ENCODE peak calls at places on chromosomes 11 and 22, in eight cellular contexts. One of them, this sample, is unnamed.

GRCh38 chr11:111402411-111402810 is 23.3 kb upstream of the POU2AF1 start:
- DNase-seq in mammary epithelial cell: no peak
- DNase-seq in RWPE1: no peak
- DNase-seq in GM06990: no peak
- DNase-seq in neural crest cell: no peak
- DNase-seq in foreskin keratinocyte: no peak
- DNase-seq in endodermal cell: no peak
- DNase-seq in WTC11: no peak
- DNase-seq in this sample: no peak

GRCh38 chr22:47386812-47387510 is 624.5 kb downstream of the TBC1D22A start:
- DNase-seq in foreskin keratinocyte: no peak
- DNase-seq in neural crest cell: no peak
- DNase-seq in endodermal cell: no peak
- DNase-seq in GM06990: no peak
- DNase-seq in RWPE1: no peak
- DNase-seq in WTC11: no peak
- DNase-seq in mammary epithelial cell: no peak
- DNase-seq in this sample: peak

GRCh38 chr22:37079158-37079557 is 27.6 kb downstream of the KCTD17 start:
- DNase-seq in endodermal cell: no peak
- DNase-seq in GM06990: no peak
- DNase-seq in RWPE1: no peak
- DNase-seq in foreskin keratinocyte: no peak
- DNase-seq in neural crest cell: no peak
- DNase-seq in WTC11: no peak
- DNase-seq in mammary epithelial cell: no peak
- DNase-seq in this sample: no peak

GRCh38 chr11:89182773-89183172 is 5.1 kb downstream of the TYR start:
- DNase-seq in endodermal cell: no peak
- DNase-seq in mammary epithelial cell: no peak
- DNase-seq in WTC11: no peak
- DNase-seq in RWPE1: no peak
- DNase-seq in foreskin keratinocyte: no peak
- DNase-seq in GM06990: no peak
- DNase-seq in neural crest cell: no peak
- DNase-seq in this sample: no peak

GRCh38 chr22:29152045-29152380 is 53.7 kb upstream of the EMID1 start:
- DNase-seq in endodermal cell: peak
- DNase-seq in foreskin keratinocyte: no peak
- DNase-seq in RWPE1: no peak
- DNase-seq in mammary epithelial cell: no peak
- DNase-seq in GM06990: no peak
- DNase-seq in neural crest cell: no peak
- DNase-seq in WTC11: peak
- DNase-seq in this sample: no peak

GRCh38 chr11:62073061-62073460 is 50.8 kb upstream of the INCENP start:
- DNase-seq in RWPE1: no peak
- DNase-seq in neural crest cell: no peak
- DNase-seq in endodermal cell: no peak
- DNase-seq in WTC11: no peak
- DNase-seq in foreskin keratinocyte: no peak
- DNase-seq in GM06990: no peak
- DNase-seq in mammary epithelial cell: no peak
- DNase-seq in this sample: no peak

GRCh38 chr11:78607691-78608090 is 33.0 kb upstream of the NARS2 start:
- DNase-seq in RWPE1: no peak
- DNase-seq in neural crest cell: no peak
- DNase-seq in foreskin keratinocyte: no peak
- DNase-seq in endodermal cell: no peak
- DNase-seq in WTC11: no peak
- DNase-seq in mammary epithelial cell: no peak
- DNase-seq in GM06990: no peak
- DNase-seq in this sample: no peak

GRCh38 chr11:133895551-133895950 is 50.2 kb upstream of the SPATA19 start:
- DNase-seq in mammary epithelial cell: no peak
- DNase-seq in neural crest cell: no peak
- DNase-seq in foreskin keratinocyte: no peak
- DNase-seq in WTC11: no peak
- DNase-seq in endodermal cell: peak
- DNase-seq in RWPE1: no peak
- DNase-seq in GM06990: no peak
- DNase-seq in this sample: no peak

GRCh38 chr11:102007567-102008437 is 39.4 kb upstream of the CFAP300 start:
- DNase-seq in foreskin keratinocyte: peak
- DNase-seq in endodermal cell: peak
- DNase-seq in RWPE1: peak
- DNase-seq in neural crest cell: no peak
- DNase-seq in WTC11: no peak
- DNase-seq in GM06990: peak
- DNase-seq in mammary epithelial cell: peak
- DNase-seq in this sample: no peak

GRCh38 chr11:115464269-115464668 is 39.9 kb downstream of the CADM1 start:
- DNase-seq in GM06990: no peak
- DNase-seq in neural crest cell: no peak
- DNase-seq in mammary epithelial cell: no peak
- DNase-seq in endodermal cell: no peak
- DNase-seq in RWPE1: no peak
- DNase-seq in foreskin keratinocyte: no peak
- DNase-seq in WTC11: no peak
- DNase-seq in this sample: no peak

GRCh38 chr11:118005224-118006152 is 19.3 kb downstream of the IL10RA start:
- DNase-seq in GM06990: no peak
- DNase-seq in foreskin keratinocyte: no peak
- DNase-seq in WTC11: no peak
- DNase-seq in RWPE1: no peak
- DNase-seq in mammary epithelial cell: no peak
- DNase-seq in neural crest cell: no peak
- DNase-seq in endodermal cell: no peak
- DNase-seq in this sample: no peak

GRCh38 chr11:7457211-7457610 is 28.1 kb upstream of the OLFML1 start:
- DNase-seq in GM06990: no peak
- DNase-seq in RWPE1: peak
- DNase-seq in mammary epithelial cell: peak
- DNase-seq in WTC11: no peak
- DNase-seq in foreskin keratinocyte: peak
- DNase-seq in endodermal cell: no peak
- DNase-seq in neural crest cell: no peak
- DNase-seq in this sample: no peak

GRCh38 chr11:16805942-16806341 is 67.5 kb downstream of the C11orf58 start:
- DNase-seq in foreskin keratinocyte: no peak
- DNase-seq in GM06990: no peak
- DNase-seq in WTC11: no peak
- DNase-seq in RWPE1: no peak
- DNase-seq in mammary epithelial cell: no peak
- DNase-seq in neural crest cell: no peak
- DNase-seq in endodermal cell: no peak
- DNase-seq in this sample: no peak

GRCh38 chr22:19265779-19266178 is 25.7 kb downstream of the CLTCL1 start:
- DNase-seq in WTC11: no peak
- DNase-seq in RWPE1: no peak
- DNase-seq in foreskin keratinocyte: no peak
- DNase-seq in mammary epithelial cell: no peak
- DNase-seq in GM06990: no peak
- DNase-seq in neural crest cell: no peak
- DNase-seq in endodermal cell: no peak
- DNase-seq in this sample: no peak

DNA sequence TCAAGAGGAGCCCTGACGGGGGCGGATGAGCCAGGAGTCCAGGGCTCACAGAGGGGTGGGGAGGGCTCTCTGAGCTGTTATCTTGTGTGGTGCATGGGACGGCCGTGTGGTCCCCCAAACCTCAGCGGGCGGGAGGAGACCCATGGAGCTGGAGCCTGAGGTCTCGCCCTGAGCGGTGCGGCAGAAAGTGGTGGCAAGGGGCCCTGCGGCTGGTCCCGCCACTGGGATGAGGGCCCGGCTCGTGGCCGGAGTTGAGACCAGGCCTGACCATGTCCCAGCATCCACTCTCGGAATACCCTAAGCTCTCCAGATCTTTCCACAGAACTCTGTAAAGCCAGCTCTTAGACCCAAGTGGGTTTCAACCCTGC is 22.6 kb upstream of the TTLL12 start:
- DNase-seq in neural crest cell: no peak
- DNase-seq in foreskin keratinocyte: no peak
- DNase-seq in RWPE1: no peak
- DNase-seq in WTC11: no peak
- DNase-seq in endodermal cell: no peak
- DNase-seq in GM06990: no peak
- DNase-seq in mammary epithelial cell: no peak
- DNase-seq in this sample: no peak
- TF ChIP-seq CTCF in neural crest cell: no peak
- TF ChIP-seq CTCF in foreskin keratinocyte: no peak
- TF ChIP-seq CTCF in RWPE1: no peak
- TF ChIP-seq CTCF in WTC11: no peak
- TF ChIP-seq CTCF in endodermal cell: no peak
- TF ChIP-seq CTCF in GM06990: no peak
- TF ChIP-seq CTCF in mammary epithelial cell: no peak
- TF ChIP-seq CTCF in this sample: no peak

DNA sequence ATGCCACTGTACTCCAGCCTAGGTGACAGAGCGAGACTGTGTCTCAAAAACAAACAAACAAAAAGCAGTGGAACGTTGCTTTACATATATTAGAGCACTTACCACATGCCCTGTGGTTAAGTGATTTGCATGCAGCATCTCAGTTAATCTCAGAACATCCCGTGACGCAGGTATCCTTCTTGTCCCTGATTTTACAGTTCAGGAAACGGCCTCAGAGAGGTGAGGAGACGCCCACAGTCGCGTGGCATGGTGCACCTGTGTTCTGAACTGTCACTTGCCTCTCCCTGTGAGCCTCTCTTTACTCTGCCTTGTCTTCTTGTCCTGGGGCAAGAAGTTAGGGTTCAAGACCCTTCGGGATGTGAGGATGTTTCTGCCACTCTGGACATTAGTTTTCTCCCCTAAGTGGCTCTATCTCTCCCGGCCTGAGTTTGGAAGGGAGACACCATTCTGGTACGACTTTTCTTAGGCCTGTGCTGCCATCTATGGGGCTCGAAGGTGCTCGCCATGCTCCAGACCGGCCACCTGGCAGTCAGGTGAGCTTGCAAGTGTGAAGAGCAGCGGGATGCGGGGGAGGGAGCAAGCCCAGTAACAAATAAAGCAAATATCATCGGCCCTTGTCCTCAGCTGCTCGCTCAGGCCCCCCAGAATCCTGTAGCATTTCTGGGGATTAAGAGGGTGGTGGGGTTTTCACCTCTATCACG is 25.6 kb downstream of the YWHAH start:
- DNase-seq in RWPE1: peak
- DNase-seq in foreskin keratinocyte: peak
- DNase-seq in GM06990: peak
- DNase-seq in endodermal cell: peak
- DNase-seq in mammary epithelial cell: peak
- DNase-seq in neural crest cell: peak
- DNase-seq in WTC11: peak
- DNase-seq in this sample: no peak
- TF ChIP-seq CTCF in RWPE1: no peak
- TF ChIP-seq CTCF in foreskin keratinocyte: peak
- TF ChIP-seq CTCF in GM06990: peak
- TF ChIP-seq CTCF in endodermal cell: peak
- TF ChIP-seq CTCF in mammary epithelial cell: peak
- TF ChIP-seq CTCF in neural crest cell: peak
- TF ChIP-seq CTCF in WTC11: no peak
- TF ChIP-seq CTCF in this sample: no peak

GRCh38 chr11:57700425-57700824 is 11.6 kb downstream of the MED19 start:
- DNase-seq in WTC11: no peak
- DNase-seq in RWPE1: no peak
- DNase-seq in endodermal cell: no peak
- DNase-seq in neural crest cell: no peak
- DNase-seq in GM06990: no peak
- DNase-seq in foreskin keratinocyte: no peak
- DNase-seq in mammary epithelial cell: no peak
- DNase-seq in this sample: no peak
- TF ChIP-seq CTCF in WTC11: no peak
- TF ChIP-seq CTCF in RWPE1: no peak
- TF ChIP-seq CTCF in endodermal cell: peak
- TF ChIP-seq CTCF in neural crest cell: no peak
- TF ChIP-seq CTCF in GM06990: no peak
- TF ChIP-seq CTCF in foreskin keratinocyte: peak
- TF ChIP-seq CTCF in mammary epithelial cell: no peak
- TF ChIP-seq CTCF in this sample: no peak

GRCh38 chr11:70473873-70474690 is 75.8 kb downstream of the CTTN start:
- DNase-seq in neural crest cell: no peak
- DNase-seq in WTC11: no peak
- DNase-seq in foreskin keratinocyte: no peak
- DNase-seq in endodermal cell: no peak
- DNase-seq in GM06990: no peak
- DNase-seq in mammary epithelial cell: no peak
- DNase-seq in RWPE1: no peak
- DNase-seq in this sample: no peak
- TF ChIP-seq CTCF in neural crest cell: no peak
- TF ChIP-seq CTCF in WTC11: no peak
- TF ChIP-seq CTCF in foreskin keratinocyte: no peak
- TF ChIP-seq CTCF in endodermal cell: no peak
- TF ChIP-seq CTCF in GM06990: no peak
- TF ChIP-seq CTCF in mammary epithelial cell: no peak
- TF ChIP-seq CTCF in RWPE1: no peak
- TF ChIP-seq CTCF in this sample: no peak

GRCh38 chr11:63671322-63672155 is at the start of gene ATL3:
- DNase-seq in WTC11: peak
- DNase-seq in endodermal cell: peak
- DNase-seq in mammary epithelial cell: peak
- DNase-seq in foreskin keratinocyte: peak
- DNase-seq in neural crest cell: peak
- DNase-seq in GM06990: peak
- DNase-seq in RWPE1: peak
- DNase-seq in this sample: peak

GRCh38 chr11:63672934-63673539 is 1.9 kb upstream of the ATL3 start:
- DNase-seq in neural crest cell: no peak
- DNase-seq in GM06990: no peak
- DNase-seq in endodermal cell: no peak
- DNase-seq in RWPE1: no peak
- DNase-seq in foreskin keratinocyte: no peak
- DNase-seq in WTC11: no peak
- DNase-seq in mammary epithelial cell: no peak
- DNase-seq in this sample: no peak

GRCh38 chr11:63670077-63670737 is 969 bp downstream of the ATL3 start:
- DNase-seq in RWPE1: no peak
- DNase-seq in WTC11: no peak
- DNase-seq in endodermal cell: no peak
- DNase-seq in mammary epithelial cell: peak
- DNase-seq in neural crest cell: no peak
- DNase-seq in GM06990: no peak
- DNase-seq in foreskin keratinocyte: no peak
- DNase-seq in this sample: no peak

GRCh38 chr11:63672156-63672463 is 934 bp upstream of the ATL3 start:
- DNase-seq in GM06990: no peak
- DNase-seq in mammary epithelial cell: no peak
- DNase-seq in foreskin keratinocyte: no peak
- DNase-seq in WTC11: no peak
- DNase-seq in RWPE1: no peak
- DNase-seq in endodermal cell: no peak
- DNase-seq in neural crest cell: no peak
- DNase-seq in this sample: no peak

DNA sequence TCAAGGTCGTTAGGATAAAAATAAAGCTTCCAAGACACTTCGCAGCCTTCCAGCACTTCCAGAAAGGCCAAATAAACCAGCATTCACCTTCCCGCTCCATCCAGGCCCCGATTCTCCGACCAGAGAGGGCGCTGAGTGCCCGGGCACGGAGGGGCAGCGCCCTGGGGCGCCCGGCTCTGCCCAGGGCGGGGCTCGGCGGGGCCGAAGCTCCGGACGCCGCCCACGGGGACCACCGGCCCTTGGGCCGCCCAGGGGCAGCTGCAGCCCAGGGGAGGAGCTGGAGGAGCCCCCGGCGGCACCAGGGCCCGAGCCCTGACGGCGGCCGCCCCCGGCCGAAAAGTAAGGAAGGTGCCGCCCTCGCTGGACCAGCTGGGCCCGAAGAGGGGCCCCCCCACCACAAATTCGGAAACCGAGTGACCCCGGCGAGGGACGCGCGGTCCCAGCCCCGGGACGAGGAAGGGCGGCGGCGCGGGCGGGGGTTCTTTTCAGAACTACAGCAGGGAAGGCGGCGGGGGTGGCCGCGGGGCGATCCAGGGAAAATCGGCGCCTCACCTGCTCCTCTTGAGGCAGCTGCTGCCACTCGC is 346 bp downstream of the ATL3 start:
- DNase-seq in RWPE1: peak
- DNase-seq in neural crest cell: no peak
- DNase-seq in GM06990: peak
- DNase-seq in mammary epithelial cell: peak
- DNase-seq in WTC11: peak
- DNase-seq in endodermal cell: peak
- DNase-seq in foreskin keratinocyte: no peak
- DNase-seq in this sample: no peak
- TF ChIP-seq CTCF in RWPE1: peak
- TF ChIP-seq CTCF in neural crest cell: no peak
- TF ChIP-seq CTCF in GM06990: peak
- TF ChIP-seq CTCF in mammary epithelial cell: peak
- TF ChIP-seq CTCF in WTC11: no peak
- TF ChIP-seq CTCF in endodermal cell: peak
- TF ChIP-seq CTCF in foreskin keratinocyte: peak
- TF ChIP-seq CTCF in this sample: peak

This sample was measured in CD14-positive monocyte.